ENCODE peak calls at places on chromosomes 6 and 20, in six cellular contexts. V, Y, I, E, L and G are unnamed samples.

GRCh38 chr20:37680420-37680819 is 13.4 kb upstream of the CTNNBL1 start:
- DNase-seq in V (no peak), Y (peak; percentile 21), I (no peak), E (peak; percentile 15), L (peak; percentile 64), G (no peak)

GRCh38 chr6:87918461-87918941 is 129.1 kb upstream of the SPACA1 start:
- DNase-seq in V (peak; percentile 73), Y (no peak), I (no peak), E (no peak), L (no peak), G (no peak)

GRCh38 chr6:137766596-137767370 is 100.3 kb upstream of the TNFAIP3 start:
- DNase-seq in V (no peak), Y (no peak), I (no peak), E (no peak), L (no peak), G (no peak)

GRCh38 chr20:46523108-46523507 is 9.7 kb upstream of the ZNF334 start:
- DNase-seq in V (no peak), Y (no peak), I (no peak), E (no peak), L (no peak), G (no peak)

GRCh38 chr20:2780948-2781347 is 19.5 kb downstream of the CPXM1 start:
- DNase-seq in V (peak; percentile 23), Y (no peak), I (no peak), E (no peak), L (no peak), G (no peak)

GRCh38 chr6:55448446-55448845 is 121.2 kb downstream of the GFRAL start:
- DNase-seq in V (no peak), Y (no peak), I (no peak), E (no peak), L (no peak), G (no peak)

GRCh38 chr6:43455034-43455747 is at the start of gene DLK2:
- DNase-seq in V (no peak), Y (no peak), I (no peak), E (no peak), L (no peak), G (peak; percentile 59)

GRCh38 chr20:57317789-57318371 is 11.7 kb upstream of the SPO11 start:
- DNase-seq in V (no peak), Y (peak; percentile 45), I (no peak), E (no peak), L (no peak), G (no peak)

GRCh38 chr20:4091332-4092135 is 76.2 kb upstream of the RNF24 start:
- DNase-seq in V (no peak), Y (peak; percentile 94), I (peak; percentile 52), E (peak; percentile 91), L (no peak), G (peak; percentile 78)

GRCh38 chr6:23659125-23659524 is 466.9 kb upstream of the NRSN1 start:
- DNase-seq in V (no peak), Y (peak; percentile 75), I (no peak), E (peak; percentile 9), L (no peak), G (peak; percentile 57)

GRCh38 chr20:53950031-53950430 is 120.4 kb downstream of the BCAS1 start:
- DNase-seq in V (no peak), Y (no peak), I (no peak), E (no peak), L (no peak), G (no peak)

GRCh38 chr6:97322226-97322625 is 39.2 kb upstream of the MMS22L start:
- DNase-seq in V (no peak), Y (no peak), I (no peak), E (no peak), L (no peak), G (no peak)

GRCh38 chr20:17619351-17620093 is 49.6 kb downstream of the DSTN start:
- DNase-seq in V (no peak), Y (peak; percentile 41), I (no peak), E (no peak), L (no peak), G (no peak)

GRCh38 chr20:46305331-46305972 is 2.8 kb downstream of the CDH22 start:
- DNase-seq in V (no peak), Y (no peak), I (no peak), E (no peak), L (no peak), G (no peak)

GRCh38 chr6:168684471-168684870 is 243.5 kb downstream of the SMOC2 start:
- DNase-seq in V (no peak), Y (no peak), I (no peak), E (no peak), L (no peak), G (no peak)

GRCh38 chr6:26250806-26251075 is 114.3 kb upstream of the BTN3A2 start:
- DNase-seq in V (no peak), Y (no peak), I (no peak), E (peak; percentile 46), L (no peak), G (no peak)

GRCh38 chr6:168138436-168138835 is 59.4 kb upstream of the FRMD1 start:
- DNase-seq in V (no peak), Y (peak; percentile 24), I (no peak), E (no peak), L (no peak), G (no peak)

GRCh38 chr20:58616411-58616810 is 34.7 kb upstream of the STX16 start:
- DNase-seq in V (no peak), Y (no peak), I (no peak), E (no peak), L (no peak), G (no peak)

GRCh38 chr20:51935003-51935358 is 132.7 kb upstream of the SALL4 start:
- DNase-seq in V (no peak), Y (no peak), I (no peak), E (no peak), L (no peak), G (no peak)

GRCh38 chr6:135030056-135030473 is 24.6 kb downstream of the HBS1L start:
- DNase-seq in V (peak; percentile 72), Y (no peak), I (no peak), E (no peak), L (no peak), G (no peak)

GRCh38 chr20:54151073-54151436 is 22.7 kb downstream of the CYP24A1 start:
- DNase-seq in V (no peak), Y (no peak), I (no peak), E (no peak), L (no peak), G (no peak)

GRCh38 chr6:2986722-2987196 is 12.9 kb upstream of the NQO2 start:
- DNase-seq in V (no peak), Y (no peak), I (no peak), E (peak; percentile 65), L (no peak), G (no peak)

GRCh38 chr6:30877419-30878262 is 6.7 kb upstream of the DDR1 start:
- DNase-seq in V (peak; percentile 64), Y (peak; percentile 95), I (peak; percentile 96), E (peak; percentile 87), L (peak; percentile 79), G (peak; percentile 83)

GRCh38 chr6:32972353-32973143 is 4.2 kb downstream of the BRD2 start:
- DNase-seq in V (peak; percentile 42), Y (no peak), I (no peak), E (no peak), L (peak; percentile 53), G (peak; percentile 50)

GRCh38 chr6:38933426-38933825 is 115.2 kb upstream of the GLP1R start:
- DNase-seq in V (peak; percentile 13), Y (no peak), I (no peak), E (peak; percentile 42), L (no peak), G (no peak)
- TF ChIP-seq CTCF in V (peak; percentile 28), Y (no peak), I (no peak), E (peak; percentile 30), L (no peak), G (no peak)

GRCh38 chr6:71288228-71289038 is at the start of gene OGFRL1:
- DNase-seq in V (peak; percentile 89), Y (peak; percentile 85), I (peak; percentile 61), E (peak; percentile 36), L (peak; percentile 62), G (peak; percentile 81)
- TF ChIP-seq CTCF in V (no peak), Y (peak; percentile 29), I (peak; percentile 66), E (no peak), L (no peak), G (no peak)

GRCh38 chr20:63277466-63278272 is 5.1 kb downstream of the ARFGAP1 start:
- DNase-seq in V (no peak), Y (no peak), I (no peak), E (no peak), L (no peak), G (no peak)

GRCh38 chr20:63279931-63280330 is 7.3 kb downstream of the ARFGAP1 start:
- DNase-seq in V (no peak), Y (no peak), I (no peak), E (no peak), L (no peak), G (no peak)

GRCh38 chr20:63280371-63280770 is 7.8 kb downstream of the ARFGAP1 start:
- DNase-seq in V (no peak), Y (no peak), I (no peak), E (no peak), L (no peak), G (no peak)

GRCh38 chr20:63276956-63277355 is 4.3 kb downstream of the ARFGAP1 start:
- DNase-seq in V (no peak), Y (no peak), I (no peak), E (no peak), L (no peak), G (no peak)

DNA sequence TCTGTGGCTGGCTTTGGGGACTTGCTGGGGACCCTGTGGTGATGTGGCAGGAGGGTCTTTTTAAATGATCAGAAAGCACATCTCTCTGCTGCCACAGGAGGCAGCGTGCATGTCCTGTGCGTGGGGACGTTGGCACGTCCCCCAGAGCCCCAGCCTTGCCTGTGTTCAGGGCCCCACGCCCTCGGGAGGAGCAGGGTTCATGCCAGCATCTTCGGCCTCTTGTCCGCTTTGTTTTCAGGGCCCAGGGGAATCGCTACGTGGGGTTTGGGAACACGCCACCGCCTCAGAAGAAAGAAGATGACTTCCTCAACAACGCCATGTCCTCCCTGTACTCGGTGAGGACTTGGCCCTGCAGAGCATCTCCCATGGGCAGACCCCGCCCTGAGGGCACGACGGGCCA is 6.0 kb downstream of the ARFGAP1 start:
- DNase-seq in V (no peak), Y (no peak), I (no peak), E (no peak), L (no peak), G (no peak)
- TF ChIP-seq CTCF in V (no peak), Y (peak; percentile 47), I (no peak), E (peak; percentile 16), L (no peak), G (no peak)

DNA sequence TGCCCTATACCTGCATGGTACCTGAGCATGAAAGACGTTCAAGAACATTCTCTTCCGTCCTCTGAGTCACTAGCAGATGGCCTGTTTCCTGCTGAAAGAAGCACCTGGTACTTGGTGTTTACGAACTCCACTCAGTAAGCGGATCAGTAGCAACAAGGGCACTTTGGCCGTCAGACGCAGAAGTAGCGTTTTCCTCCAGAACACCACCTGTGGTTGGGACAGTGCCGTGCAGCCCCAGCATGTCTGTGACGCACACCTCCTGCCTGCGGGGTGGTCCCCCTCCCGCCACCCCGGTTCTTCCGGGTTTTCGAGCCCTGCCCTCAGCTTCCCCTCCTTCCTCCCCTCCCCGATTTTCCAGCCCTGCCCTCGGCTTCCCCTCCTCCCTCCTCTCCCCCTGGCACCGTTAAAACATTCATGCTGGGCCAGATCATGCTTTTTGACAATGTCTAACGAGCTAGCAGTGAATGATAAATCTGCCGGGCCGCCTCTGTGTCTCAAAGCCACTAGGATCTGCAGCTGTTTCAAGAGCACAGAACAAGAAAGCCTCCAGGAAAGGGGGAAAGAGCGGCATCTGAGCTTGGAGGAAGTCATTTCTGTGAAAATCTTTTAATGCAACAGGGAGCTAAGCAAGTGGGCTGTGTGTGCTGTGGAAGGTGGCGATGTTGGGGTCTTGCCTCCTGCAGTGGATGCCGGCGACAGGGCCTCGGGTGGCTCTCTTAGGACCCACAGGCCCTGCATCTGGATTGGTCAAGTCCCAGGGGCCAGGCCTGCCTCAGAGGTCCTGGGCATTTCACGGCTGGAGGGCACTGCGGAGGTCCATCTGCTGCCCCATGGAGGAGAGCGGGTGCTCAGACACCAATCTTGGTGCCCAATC is 207.9 kb downstream of the ERMARD start:
- DNase-seq in V (peak; percentile 70), Y (peak; percentile 45), I (no peak), E (no peak), L (peak; percentile 61), G (no peak)
- TF ChIP-seq CTCF in V (no peak), Y (peak; percentile 26), I (no peak), E (no peak), L (no peak), G (no peak)